ENCODE peak calls at places on chromosomes 5 and 9, in eight cellular contexts. C is RPMI7951; L is NCI-H774; T is tibial nerve; E is right lobe of liver; F is adrenal gland; S is effector memory CD4-positive, alpha-beta T cell; V is activated T-cell treated with anti-CD3 and anti-CD28 coated beads, Interleukin-2, amount 50 U/mL, for 4 hours. R is an unnamed sample.

GRCh38 chr9:89425024-89425805 is 72.7 kb downstream of the SEMA4D start:
- DNase-seq in L (no peak), C (no peak), T (no peak), V (no peak), E (no peak), F (peak; percentile 46), S (no peak), R (no peak)

GRCh38 chr9:21415492-21416267 is 6.8 kb downstream of the IFNA8 start:
- DNase-seq in S (no peak), F (no peak), C (peak; percentile 68), L (no peak), V (no peak), E (no peak), T (no peak), R (no peak)

GRCh38 chr9:35102465-35102768 is 514 bp downstream of the STOML2 start:
- DNase-seq in V (no peak), E (no peak), S (no peak), L (no peak), F (no peak), C (peak; percentile 14), T (no peak), R (no peak)

GRCh38 chr5:161266954-161267353 is 279.6 kb downstream of the GABRB2 start:
- DNase-seq in L (no peak), S (no peak), F (no peak), E (no peak), T (no peak), C (no peak), V (no peak), R (no peak)

GRCh38 chr5:36573441-36573840 is 33.0 kb upstream of the SLC1A3 start:
- DNase-seq in T (no peak), F (no peak), V (no peak), C (peak; percentile 79), L (no peak), E (no peak), S (no peak), R (no peak)

GRCh38 chr5:179165421-179166170 is 105.4 kb downstream of the ZNF354C start:
- DNase-seq in L (no peak), V (no peak), T (no peak), F (no peak), C (no peak), S (no peak), E (peak; percentile 41), R (peak; percentile 39)

GRCh38 chr5:62732677-62733121 is 154.1 kb downstream of the LRRC70 start:
- DNase-seq in F (peak; percentile 17), L (no peak), C (peak; percentile 49), T (no peak), V (no peak), E (no peak), S (no peak), R (peak; percentile 47)

GRCh38 chr9:125810161-125810560 is 63.0 kb downstream of the PBX3 start:
- DNase-seq in C (no peak), V (no peak), E (no peak), F (no peak), L (no peak), T (no peak), S (no peak), R (no peak)

GRCh38 chr5:64210866-64211265 is 45.2 kb downstream of the RNF180 start:
- DNase-seq in L (no peak), T (no peak), S (no peak), C (peak; percentile 85), E (no peak), F (peak; percentile 6), V (no peak), R (no peak)

GRCh38 chr9:96088510-96088909 is 213.0 kb downstream of the ERCC6L2 start:
- DNase-seq in T (no peak), V (no peak), C (no peak), L (no peak), F (no peak), S (no peak), E (no peak), R (no peak)

GRCh38 chr9:14313951-14314423 is at the start of gene NFIB:
- DNase-seq in C (peak; percentile 67), V (no peak), L (peak; percentile 72), T (peak; percentile 15), F (peak; percentile 80), E (peak; percentile 70), S (no peak), R (peak; percentile 79)

GRCh38 chr9:16138961-16139441 is 586.2 kb downstream of the CCDC171 start:
- DNase-seq in S (no peak), V (no peak), C (peak; percentile 57), L (no peak), E (no peak), T (peak; percentile 55), F (peak; percentile 27), R (peak; percentile 81)

GRCh38 chr5:153523831-153524230 is 33.4 kb downstream of the GRIA1 start:
- DNase-seq in L (no peak), C (peak; percentile 11), S (no peak), E (no peak), V (no peak), F (peak; percentile 70), T (peak; percentile 39), R (peak; percentile 36)

GRCh38 chr9:120928720-120929389 is 2.3 kb upstream of the TRAF1 start:
- DNase-seq in E (peak; percentile 89), S (peak; percentile 70), T (peak; percentile 59), C (peak; percentile 31), V (peak; percentile 68), F (peak; percentile 75), L (peak; percentile 71), R (peak; percentile 83)

GRCh38 chr9:121830441-121831140 is 179.2 kb downstream of the DAB2IP start:
- DNase-seq in F (no peak), E (no peak), V (no peak), T (no peak), S (no peak), C (no peak), L (no peak), R (no peak)

GRCh38 chr5:72940082-72940481 is 15.8 kb upstream of the FCHO2 start:
- DNase-seq in V (no peak), E (no peak), L (no peak), F (peak; percentile 24), T (no peak), S (no peak), C (no peak), R (no peak)

GRCh38 chr5:139272471-139273321 is 20.8 kb upstream of the MATR3 start:
- DNase-seq in F (no peak), S (peak; percentile 21), C (peak; percentile 80), V (no peak), T (no peak), E (no peak), L (peak; percentile 43), R (no peak)

GRCh38 chr9:35691325-35691631 is 1.6 kb upstream of the TPM2 start:
- DNase-seq in E (no peak), T (no peak), V (no peak), S (no peak), C (no peak), F (no peak), L (no peak), R (no peak)

GRCh38 chr5:74294231-74294705 is 346.3 kb downstream of the ENC1 start:
- DNase-seq in V (no peak), F (peak; percentile 29), L (no peak), T (peak; percentile 17), S (no peak), E (no peak), C (peak; percentile 70), R (peak; percentile 53)

GRCh38 chr5:41707853-41708603 is 162.2 kb downstream of the OXCT1 start:
- DNase-seq in V (no peak), F (peak; percentile 5), T (no peak), L (no peak), C (peak; percentile 37), E (no peak), S (no peak), R (no peak)

GRCh38 chr9:100472725-100473261 is at the start of gene TMEFF1:
- DNase-seq in E (no peak), T (no peak), L (peak; percentile 34), V (peak; percentile 26), C (peak; percentile 34), F (peak; percentile 10), S (peak; percentile 2), R (peak; percentile 33)

GRCh38 chr9:125025584-125025983 is 84.7 kb upstream of the GOLGA1 start:
- DNase-seq in V (no peak), S (no peak), F (no peak), E (no peak), L (no peak), T (no peak), C (no peak), R (no peak)

GRCh38 chr5:7849531-7850240 is 1.2 kb downstream of the CFAP90 start:
- DNase-seq in C (peak; percentile 6), T (no peak), L (peak; percentile 7), E (peak; percentile 53), F (no peak), V (no peak), S (no peak), R (no peak)

GRCh38 chr5:115543931-115544370 is 624 bp downstream of the FEM1C start:
- DNase-seq in E (peak; percentile 61), C (peak; percentile 54), V (peak; percentile 39), T (peak; percentile 24), F (peak; percentile 59), L (no peak), S (peak; percentile 40), R (peak; percentile 33)

GRCh38 chr5:174396541-174396940 is 327.8 kb upstream of the MSX2 start:
- DNase-seq in C (no peak), V (no peak), T (no peak), L (no peak), F (no peak), S (no peak), E (no peak), R (no peak)

GRCh38 chr5:34483442-34484033 is 172.6 kb upstream of the RAI14 start:
- DNase-seq in T (no peak), V (no peak), E (no peak), F (no peak), L (peak; percentile 19), C (no peak), S (no peak), R (no peak)

GRCh38 chr9:112119225-112120045 is 55.7 kb downstream of the SUSD1 start:
- DNase-seq in V (no peak), F (peak; percentile 49), C (peak; percentile 35), L (no peak), T (no peak), S (no peak), E (peak; percentile 60), R (no peak)

GRCh38 chr9:113387560-113388230 is 10.9 kb upstream of the HDHD3 start:
- DNase-seq in L (no peak), S (no peak), C (no peak), F (no peak), V (no peak), E (peak; percentile 84), T (no peak), R (no peak)

GRCh38 chr5:84885479-84886258 is 501.0 kb upstream of the EDIL3 start:
- DNase-seq in T (no peak), S (no peak), C (no peak), E (no peak), V (no peak), F (peak; percentile 69), L (no peak), R (peak; percentile 40)

GRCh38 chr5:127856310-127856709 is 153.1 kb downstream of the CCDC192 start:
- DNase-seq in T (no peak), F (peak; percentile 60), C (no peak), E (no peak), S (no peak), L (no peak), V (no peak), R (no peak)

GRCh38 chr9:115170674-115171073 is 52.7 kb upstream of the TNC start:
- DNase-seq in F (peak; percentile 5), T (no peak), S (no peak), E (no peak), C (peak; percentile 91), L (no peak), V (no peak), R (no peak)

GRCh38 chr5:124176692-124177091 is 569.7 kb downstream of the ZNF608 start:
- DNase-seq in E (no peak), S (no peak), T (no peak), L (no peak), C (no peak), F (peak; percentile 12), V (no peak), R (peak; percentile 38)

GRCh38 chr5:129696636-129697035 is 51.3 kb upstream of the MINAR2 start:
- DNase-seq in S (no peak), V (no peak), E (no peak), F (no peak), C (no peak), T (no peak), L (no peak), R (no peak)

GRCh38 chr5:174737335-174737734 is 13.0 kb downstream of the MSX2 start:
- DNase-seq in E (no peak), S (no peak), F (no peak), C (no peak), T (no peak), L (no peak), V (no peak), R (no peak)